ENCODE peak calls at places on chromosomes 16 and 17, in six cellular contexts. T is MM.1S, V is uterus, M is hepatocyte, X is ovary, F is heart left ventricle. L is an unnamed sample.

GRCh38 chr17:75736173-75736835 is 15.0 kb downstream of the ITGB4 start:
- DNase-seq in T (no peak), V (no peak), M (peak; percentile 3), X (no peak), F (no peak), L (no peak)

GRCh38 chr17:48492401-48493298 is 38.2 kb downstream of the HOXB1 start:
- DNase-seq in T (peak; percentile 59), V (peak; percentile 76), M (peak; percentile 81), X (peak; percentile 26), F (peak; percentile 58), L (peak; percentile 45)

GRCh38 chr16:56513972-56514371 is 5.9 kb downstream of the BBS2 start:
- DNase-seq in T (peak; percentile 72), V (peak; percentile 30), M (peak; percentile 66), X (no peak), F (no peak), L (no peak)

GRCh38 chr17:37842401-37842800 is 81.8 kb upstream of the TBC1D3K start:
- DNase-seq in T (no peak), V (no peak), M (no peak), X (no peak), F (no peak), L (no peak)

GRCh38 chr16:71467810-71468209 is 5.8 kb upstream of the ZNF23 start:
- DNase-seq in T (peak; percentile 63), V (no peak), M (peak; percentile 70), X (peak; percentile 32), F (no peak), L (peak; percentile 37)

GRCh38 chr17:51076821-51077220 is 43.8 kb downstream of the SPAG9 start:
- DNase-seq in T (no peak), V (no peak), M (no peak), X (no peak), F (no peak), L (no peak)

GRCh38 chr16:51353055-51353454 is 202.0 kb upstream of the SALL1 start:
- DNase-seq in T (no peak), V (no peak), M (no peak), X (no peak), F (no peak), L (no peak)

GRCh38 chr17:81197409-81197795 is 25.4 kb downstream of the CEP131 start:
- DNase-seq in T (no peak), V (no peak), M (no peak), X (no peak), F (no peak), L (no peak)

GRCh38 chr16:20322696-20323095 is 4.6 kb downstream of the GP2 start:
- DNase-seq in T (no peak), V (no peak), M (no peak), X (no peak), F (no peak), L (no peak)

GRCh38 chr16:23025692-23026305 is 123.5 kb downstream of the USP31 start:
- DNase-seq in T (no peak), V (no peak), M (no peak), X (no peak), F (no peak), L (no peak)

GRCh38 chr17:55588446-55588845 is 77.2 kb upstream of the SMIM36 start:
- DNase-seq in T (no peak), V (no peak), M (no peak), X (no peak), F (no peak), L (no peak)

GRCh38 chr16:3672571-3673041 is 18.1 kb downstream of the DNASE1 start:
- DNase-seq in T (no peak), V (no peak), M (no peak), X (no peak), F (peak; percentile 13), L (no peak)

GRCh38 chr17:7834554-7834890 is 505 bp downstream of the KDM6B start:
- DNase-seq in T (peak; percentile 42), V (peak; percentile 73), M (peak; percentile 71), X (peak; percentile 81), F (peak; percentile 76), L (no peak)

GRCh38 chr16:25823891-25824290 is 132.1 kb downstream of the HS3ST4 start:
- DNase-seq in T (no peak), V (no peak), M (peak; percentile 19), X (no peak), F (no peak), L (no peak)

GRCh38 chr16:84970447-84971127 is 40.7 kb downstream of the ZDHHC7 start:
- DNase-seq in T (peak; percentile 48), V (peak; percentile 77), M (peak; percentile 86), X (peak; percentile 87), F (peak; percentile 78), L (peak; percentile 69)

GRCh38 chr16:48050871-48051270 is 104.9 kb downstream of the ABCC12 start:
- DNase-seq in T (no peak), V (no peak), M (no peak), X (no peak), F (no peak), L (no peak)

GRCh38 chr17:58336456-58337094 is 8.0 kb upstream of the TSPOAP1 start:
- DNase-seq in T (peak; percentile 50), V (no peak), M (no peak), X (no peak), F (no peak), L (no peak)

GRCh38 chr16:89193021-89193575 is 7.2 kb downstream of the SLC22A31 start:
- DNase-seq in T (peak; percentile 24), V (no peak), M (peak; percentile 49), X (peak; percentile 79), F (peak; percentile 77), L (peak; percentile 10)

GRCh38 chr17:77437017-77437416 is 296.2 kb downstream of the SEC14L1 start:
- DNase-seq in T (no peak), V (peak; percentile 68), M (peak; percentile 80), X (peak; percentile 75), F (peak; percentile 67), L (no peak)

GRCh38 chr17:80766290-80766689 is 221.7 kb downstream of the RPTOR start:
- DNase-seq in T (no peak), V (no peak), M (no peak), X (no peak), F (no peak), L (no peak)

GRCh38 chr16:11836653-11837244 is 14.6 kb downstream of the RSL1D1 start:
- DNase-seq in T (no peak), V (no peak), M (no peak), X (no peak), F (no peak), L (no peak)

GRCh38 chr16:11833951-11834695 is 17.2 kb downstream of the RSL1D1 start:
- DNase-seq in T (no peak), V (no peak), M (peak; percentile 44), X (no peak), F (no peak), L (no peak)

GRCh38 chr16:11835891-11836652 is 15.3 kb downstream of the RSL1D1 start:
- DNase-seq in T (no peak), V (no peak), M (no peak), X (no peak), F (no peak), L (no peak)

GRCh38 chr16:11841026-11841425 is 10.3 kb downstream of the RSL1D1 start:
- DNase-seq in T (no peak), V (no peak), M (no peak), X (no peak), F (no peak), L (no peak)

DNA sequence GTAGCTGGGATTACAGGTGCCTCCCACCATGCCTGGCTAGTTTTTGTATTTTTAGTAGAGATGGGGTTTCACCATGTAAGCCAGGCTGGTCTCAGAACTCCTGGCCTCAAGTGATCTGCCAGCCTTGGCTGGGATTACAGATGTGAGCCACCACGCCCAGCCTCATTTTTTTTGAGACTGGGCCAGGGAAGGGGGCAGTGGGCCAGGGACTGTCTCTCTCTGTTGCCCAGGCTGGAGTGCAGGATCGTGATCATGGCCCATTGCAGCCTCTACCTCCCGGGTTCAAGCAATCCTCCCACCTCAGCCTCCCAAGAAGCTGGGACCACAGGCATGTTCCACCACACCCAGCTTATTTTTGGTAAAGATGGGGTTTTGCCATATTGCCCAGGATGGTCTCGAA is 16.0 kb downstream of the RSL1D1 start:
- DNase-seq in T (no peak), V (no peak), M (no peak), X (no peak), F (no peak), L (no peak)
- TF ChIP-seq CTCF in T (no peak), V (no peak), M (no peak), X (no peak), F (no peak), L (no peak)

DNA sequence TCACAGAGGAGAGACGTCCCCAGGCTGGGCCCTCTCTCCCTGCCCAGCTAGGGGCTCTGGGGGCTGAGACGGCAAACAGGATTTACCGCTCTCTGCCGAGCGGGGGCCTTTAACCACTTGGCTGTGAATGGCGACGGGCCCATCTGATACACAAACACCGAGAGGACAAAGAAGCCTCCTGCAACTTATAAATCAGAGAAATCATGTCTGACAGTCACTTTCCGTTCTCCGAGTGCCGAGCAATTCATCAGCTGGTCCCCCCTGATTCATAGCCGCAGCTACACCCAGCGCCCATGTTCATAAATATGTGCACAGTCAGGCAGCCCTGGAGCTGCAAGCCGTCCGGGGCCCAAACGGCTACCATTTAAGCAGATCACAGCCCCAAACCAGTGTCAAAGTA is 154.4 kb downstream of the C16orf78 start:
- DNase-seq in T (no peak), V (peak; percentile 46), M (peak; percentile 16), X (no peak), F (no peak), L (no peak)
- TF ChIP-seq CTCF in T (no peak), V (no peak), M (no peak), X (no peak), F (no peak), L (no peak)

DNA sequence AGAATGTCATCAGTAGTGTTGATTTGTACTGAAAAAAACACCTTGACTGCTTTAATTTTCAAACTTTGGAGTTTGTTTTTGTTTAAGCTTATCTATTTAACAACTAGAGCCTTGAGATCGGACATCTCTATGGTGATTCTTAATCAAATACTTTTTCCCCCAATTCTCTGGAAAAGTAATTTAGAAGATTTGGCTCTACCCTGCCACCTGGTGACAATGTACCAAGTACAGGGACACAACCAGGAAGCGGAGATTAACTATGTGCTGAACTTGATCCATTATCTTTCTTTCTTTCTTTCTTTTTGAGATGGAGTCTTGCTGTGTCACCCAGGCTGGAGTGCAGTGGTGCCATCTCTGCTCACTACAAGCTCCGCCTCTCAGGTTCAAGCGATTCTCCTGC is 30.8 kb downstream of the USP43 start:
- DNase-seq in T (no peak), V (no peak), M (peak; percentile 19), X (no peak), F (no peak), L (no peak)
- TF ChIP-seq CTCF in T (no peak), V (no peak), M (peak; percentile 41), X (no peak), F (no peak), L (peak; percentile 44)

DNA sequence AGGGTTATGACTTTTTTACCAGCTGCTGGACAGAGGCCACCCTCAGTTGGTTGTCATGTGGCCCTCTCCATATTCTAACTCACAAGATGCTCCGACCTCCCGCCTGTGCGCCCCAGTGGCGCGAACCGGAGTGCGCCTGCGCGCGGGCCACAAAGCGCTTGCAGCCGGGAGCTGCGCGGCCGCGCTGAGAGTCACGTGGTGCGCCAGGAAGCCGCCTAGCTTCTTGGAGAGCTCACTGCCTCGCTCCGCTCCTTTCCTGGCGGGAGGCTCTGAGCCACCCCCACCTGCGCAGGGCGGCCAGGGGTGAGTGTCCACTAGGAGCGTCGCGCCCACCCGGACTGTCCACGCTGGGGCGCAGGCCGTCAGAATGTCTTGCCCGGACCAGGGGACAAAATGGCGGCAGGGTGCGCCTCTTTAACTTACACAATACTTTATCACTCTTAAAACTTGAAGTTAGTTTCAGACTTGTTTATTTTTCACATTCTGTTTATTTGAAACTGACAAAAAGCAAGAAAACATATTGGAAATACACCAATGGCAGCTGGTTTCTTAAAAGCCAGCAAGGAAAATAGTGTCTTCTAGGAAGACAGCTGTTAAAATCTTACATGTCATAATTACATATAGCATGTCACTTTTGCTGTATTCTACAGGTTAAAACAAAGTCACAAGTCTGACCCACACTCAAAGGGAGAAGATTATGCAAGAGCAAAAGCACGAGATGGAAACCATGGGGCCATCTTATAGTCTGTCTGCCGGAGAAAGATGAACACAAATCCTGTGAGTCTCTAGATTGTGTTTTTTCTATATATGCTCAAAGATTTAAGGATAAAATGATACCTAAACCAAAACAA is 357.9 kb downstream of the CNTNAP4 start:
- DNase-seq in T (no peak), V (no peak), M (no peak), X (no peak), F (no peak), L (no peak)
- TF ChIP-seq CTCF in T (no peak), V (no peak), M (no peak), X (no peak), F (no peak), L (no peak)